ENCODE peak calls at places on chromosomes 4 and X, in ten cellular contexts. Z is endothelial cell of umbilical vein, W is cardiac fibroblast, O is endodermal cell, U is neural crest cell, D is nephron progenitor cell, Y is RWPE2, V is mucosa of descending colon, G is choroid plexus epithelial cell, P is adrenal gland. B is an unnamed sample.

GRCh38 chr4:37892641-37893040 is 1.8 kb downstream of the TBC1D1 start:
- DNase-seq in Z (no peak), Y (no peak), V (no peak), U (no peak), P (peak), O (no peak), W (no peak), G (no peak), D (no peak), B (no peak)

GRCh38 chr4:176448761-176449160 is 129.0 kb downstream of the SPCS3 start:
- DNase-seq in W (no peak), Y (no peak), P (no peak), O (no peak), D (peak), G (no peak), Z (no peak), V (no peak), U (no peak), B (no peak)

GRCh38 chrX:110286126-110286525 is 31.8 kb downstream of the AMMECR1 start:
- DNase-seq in G (peak), W (peak), D (no peak), V (no peak), Y (peak), Z (no peak), U (no peak), O (no peak), P (peak), B (no peak)

GRCh38 chr4:627347-627746 is 2.0 kb downstream of the PDE6B start:
- DNase-seq in O (no peak), U (no peak), P (no peak), Z (no peak), Y (no peak), W (no peak), D (no peak), G (no peak), V (no peak), B (no peak)

GRCh38 chr4:16582526-16582925 is 315.9 kb downstream of the LDB2 start:
- DNase-seq in O (peak), V (no peak), U (no peak), P (no peak), G (no peak), D (peak), Z (no peak), W (no peak), Y (no peak), B (no peak)

GRCh38 chr4:168208957-168209614 is 109.5 kb downstream of the DDX60 start:
- DNase-seq in Y (no peak), D (no peak), V (peak), P (no peak), W (no peak), U (no peak), G (no peak), Z (no peak), O (no peak), B (no peak)

GRCh38 chr4:94274912-94275311 is 67.2 kb downstream of the SMARCAD1 start:
- DNase-seq in W (no peak), V (no peak), Y (no peak), U (no peak), P (no peak), O (no peak), Z (no peak), D (no peak), G (no peak), B (no peak)

GRCh38 chrX:34379891-34380290 is 247.8 kb upstream of the FAM47A start:
- DNase-seq in V (no peak), D (no peak), Z (no peak), Y (no peak), P (no peak), W (peak), G (peak), O (no peak), U (no peak), B (no peak)

GRCh38 chr4:91961504-91961903 is 342.3 kb upstream of the GRID2 start:
- DNase-seq in Y (no peak), D (no peak), U (no peak), P (no peak), V (no peak), Z (no peak), G (peak), O (no peak), W (peak), B (no peak)

GRCh38 chr4:21765810-21766407 is 182.7 kb downstream of the KCNIP4 start:
- DNase-seq in Y (no peak), W (peak), G (peak), U (peak), D (peak), O (peak), V (no peak), Z (peak), P (peak), B (peak)

GRCh38 chr4:128904821-128905220 is 95.3 kb downstream of the JADE1 start:
- DNase-seq in D (no peak), Z (no peak), Y (no peak), W (no peak), U (no peak), V (no peak), G (no peak), O (no peak), P (no peak), B (no peak)

GRCh38 chr4:38151870-38152269 is 191.7 kb downstream of the PTTG2 start:
- DNase-seq in W (no peak), G (peak), U (no peak), Z (no peak), O (no peak), P (no peak), V (no peak), D (no peak), Y (no peak), B (no peak)

GRCh38 chr4:97866821-97867556 is 276.3 kb downstream of the STPG2 start:
- DNase-seq in Z (no peak), Y (no peak), D (no peak), U (no peak), P (no peak), W (no peak), G (no peak), V (no peak), O (no peak), B (no peak)

GRCh38 chr4:82551734-82552133 is 10.1 kb downstream of the TMEM150C start:
- DNase-seq in Y (no peak), G (no peak), V (no peak), O (no peak), P (no peak), Z (no peak), D (no peak), W (no peak), U (no peak), B (no peak)

GRCh38 chr4:56757821-56758400 is 63.6 kb downstream of the SPINK2 start:
- DNase-seq in V (peak), G (peak), U (no peak), P (peak), O (peak), D (peak), W (peak), Y (peak), Z (peak), B (peak)

GRCh38 chr4:138199568-138200235 is 42.4 kb downstream of the SLC7A11 start:
- DNase-seq in P (no peak), O (no peak), U (no peak), D (no peak), Y (peak), W (peak), Z (peak), V (peak), G (peak), B (no peak)

GRCh38 chr4:152100378-152101201 is 339.8 kb upstream of the GATB start:
- DNase-seq in Z (peak), W (no peak), O (no peak), P (no peak), G (no peak), Y (no peak), D (no peak), V (peak), U (no peak), B (no peak)

GRCh38 chr4:120017939-120018692 is 48.5 kb downstream of the MAD2L1 start:
- DNase-seq in Z (no peak), P (no peak), W (no peak), O (no peak), Y (no peak), D (no peak), U (no peak), V (no peak), G (no peak), B (no peak)

GRCh38 chr4:15162465-15163283 is 160.4 kb downstream of the CPEB2 start:
- DNase-seq in P (no peak), Y (no peak), G (peak), Z (peak), D (no peak), O (no peak), W (peak), V (no peak), U (no peak), B (no peak)

GRCh38 chr4:183729430-183730328 is 70.6 kb downstream of the TRAPPC11 start:
- DNase-seq in O (no peak), U (no peak), W (no peak), G (peak), P (no peak), Y (no peak), V (no peak), Z (no peak), D (no peak), B (no peak)

GRCh38 chrX:14554132-14554715 is 24.9 kb downstream of the GLRA2 start:
- DNase-seq in U (no peak), G (no peak), D (no peak), Z (no peak), P (peak), W (no peak), O (no peak), Y (no peak), V (no peak), B (no peak)

GRCh38 chrX:29044802-29045201 is 457.6 kb downstream of the IL1RAPL1 start:
- DNase-seq in Y (no peak), G (peak), V (no peak), D (no peak), U (no peak), O (no peak), W (peak), Z (peak), P (no peak), B (no peak)

GRCh38 chr4:140326395-140326993 is 47.0 kb upstream of the SCOC start:
- DNase-seq in U (no peak), Y (no peak), G (peak), W (peak), P (peak), D (peak), V (no peak), Z (peak), O (peak), B (no peak)

GRCh38 chr4:140332734-140333133 is 40.7 kb upstream of the SCOC start:
- DNase-seq in D (no peak), Y (no peak), W (no peak), U (no peak), O (no peak), G (no peak), Z (no peak), P (no peak), V (no peak), B (no peak)

GRCh38 chr4:140331245-140331644 is 42.2 kb upstream of the SCOC start:
- DNase-seq in P (no peak), G (no peak), O (no peak), D (no peak), V (no peak), U (no peak), W (no peak), Y (no peak), Z (no peak), B (no peak)

GRCh38 chr4:140333523-140333922 is 39.9 kb upstream of the SCOC start:
- DNase-seq in W (no peak), Y (no peak), D (no peak), P (no peak), Z (no peak), U (no peak), V (no peak), G (no peak), O (no peak), B (no peak)

DNA sequence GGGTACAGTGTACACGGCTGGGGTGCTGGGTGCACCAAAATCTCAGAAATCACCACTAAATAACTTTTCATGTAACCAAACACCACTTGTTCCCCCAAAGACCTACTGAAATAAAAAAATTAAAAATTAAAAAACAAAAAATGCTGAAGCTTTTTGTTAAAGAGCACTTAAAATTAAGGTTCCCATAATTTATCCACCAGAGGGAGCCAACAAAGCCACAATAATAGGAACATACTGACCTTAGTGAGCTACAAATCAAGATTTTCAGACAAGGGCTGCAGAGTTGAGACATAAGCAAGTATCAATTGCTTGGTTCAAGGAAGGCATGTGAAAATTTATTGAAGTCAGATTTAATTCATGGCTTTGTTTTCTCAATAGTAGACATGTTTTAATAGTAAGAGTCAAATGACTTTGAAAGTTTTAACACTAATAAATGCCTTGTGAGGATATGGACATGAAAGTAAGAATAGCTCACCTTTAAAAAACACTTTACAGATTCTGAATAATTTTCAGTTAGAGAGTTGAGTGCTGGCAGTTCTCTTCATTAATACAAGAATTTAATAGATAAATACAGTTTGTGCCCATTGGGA is 43.0 kb upstream of the SCOC start:
- DNase-seq in W (peak), U (no peak), O (no peak), Z (peak), D (no peak), V (no peak), Y (no peak), G (peak), P (no peak), B (no peak)
- TF ChIP-seq CTCF in W (peak), U (peak), O (peak), Z (peak), D (peak), V (no peak), Y (peak), G (peak), P (peak), B (peak)

GRCh38 chr4:100742045-100742444 is 224.2 kb upstream of the EMCN start:
- DNase-seq in G (peak), U (no peak), D (no peak), V (no peak), W (peak), O (no peak), Z (peak), Y (no peak), P (no peak), B (no peak)
- TF ChIP-seq CTCF in G (peak), U (peak), D (no peak), V (no peak), W (peak), O (peak), Z (peak), Y (peak), P (peak), B (no peak)

GRCh38 chr4:108100827-108101226 is 67.9 kb downstream of the LEF1 start:
- DNase-seq in Y (no peak), P (no peak), W (no peak), Z (no peak), U (no peak), O (no peak), D (no peak), V (no peak), G (no peak), B (no peak)

GRCh38 chr4:108099838-108100237 is 68.9 kb downstream of the LEF1 start:
- DNase-seq in O (no peak), V (no peak), Z (no peak), Y (no peak), U (no peak), G (no peak), D (no peak), W (no peak), P (no peak), B (no peak)

GRCh38 chr4:108097990-108098553 is 70.7 kb downstream of the LEF1 start:
- DNase-seq in Y (no peak), O (no peak), P (no peak), U (no peak), Z (no peak), V (no peak), D (no peak), W (no peak), G (no peak), B (no peak)

GRCh38 chr4:108094131-108094530 is 74.6 kb downstream of the LEF1 start:
- DNase-seq in P (no peak), Y (no peak), D (no peak), W (no peak), V (no peak), U (no peak), Z (no peak), G (no peak), O (no peak), B (no peak)

DNA sequence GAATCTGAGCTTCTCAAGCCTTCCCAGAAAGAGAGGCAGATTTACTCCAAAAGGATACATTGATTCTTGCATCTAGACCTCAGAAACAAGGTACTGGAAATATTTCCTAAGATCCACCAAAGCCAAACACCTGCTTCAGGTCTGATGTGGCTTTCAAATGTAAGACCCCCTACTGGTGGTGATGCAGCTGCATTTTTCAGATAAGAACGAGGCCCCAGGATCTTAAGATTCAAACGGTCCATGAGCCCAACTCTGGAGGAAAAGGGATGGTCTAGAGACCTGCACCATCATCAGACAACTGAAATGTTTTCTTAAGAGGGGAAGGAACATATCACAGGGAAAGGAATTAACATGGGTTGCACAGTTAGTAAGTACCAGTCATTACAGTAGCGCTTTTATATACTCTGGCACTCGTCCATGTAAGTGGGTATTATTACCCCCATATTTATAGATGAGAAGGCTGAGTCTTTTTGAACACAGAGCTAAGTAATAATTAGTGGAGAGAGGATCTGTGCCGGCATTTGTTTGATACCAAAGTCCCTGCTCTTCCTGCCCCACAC is 73.7 kb downstream of the LEF1 start:
- DNase-seq in V (no peak), D (no peak), O (no peak), W (no peak), G (no peak), P (no peak), Z (no peak), Y (no peak), U (no peak), B (no peak)
- TF ChIP-seq CTCF in V (no peak), D (no peak), O (peak), W (no peak), G (no peak), P (no peak), Z (no peak), Y (no peak), U (no peak), B (no peak)

GRCh38 chrX:53247928-53248327 is 22.9 kb upstream of the KDM5C start:
- DNase-seq in D (no peak), O (no peak), G (no peak), V (no peak), U (no peak), Y (no peak), Z (no peak), W (no peak), P (no peak), B (no peak)

GRCh38 chrX:53242310-53242709 is 17.3 kb upstream of the KDM5C start:
- DNase-seq in U (no peak), D (no peak), O (no peak), W (no peak), G (no peak), P (no peak), Z (no peak), Y (no peak), V (no peak), B (no peak)

GRCh38 chrX:53241558-53241957 is 16.6 kb upstream of the KDM5C start:
- DNase-seq in G (no peak), V (no peak), Y (no peak), D (no peak), O (no peak), W (no peak), U (no peak), Z (no peak), P (no peak), B (no peak)

GRCh38 chrX:53246231-53246630 is 21.2 kb upstream of the KDM5C start:
- DNase-seq in V (no peak), W (no peak), Y (no peak), U (no peak), D (no peak), O (no peak), Z (no peak), P (no peak), G (no peak), B (no peak)

GRCh38 chrX:53244610-53245009 is 19.6 kb upstream of the KDM5C start:
- DNase-seq in D (no peak), U (no peak), P (no peak), Z (no peak), O (no peak), V (no peak), Y (no peak), G (no peak), W (no peak), B (no peak)
- TF ChIP-seq CTCF in D (no peak), U (peak), P (peak), Z (peak), O (peak), V (no peak), Y (peak), G (peak), W (peak), B (peak)

GRCh38 chrX:78555401-78555980 is 103.6 kb downstream of the RTL3 start:
- DNase-seq in G (peak), U (no peak), V (no peak), O (no peak), W (no peak), Y (no peak), P (no peak), D (no peak), Z (peak), B (no peak)
- TF ChIP-seq CTCF in G (peak), U (peak), V (no peak), O (peak), W (peak), Y (peak), P (peak), D (no peak), Z (no peak), B (no peak)

GRCh38 chr4:6808259-6808658 is 25.7 kb downstream of the KIAA0232 start:
- DNase-seq in G (no peak), V (no peak), W (no peak), U (no peak), P (no peak), Y (no peak), O (no peak), D (no peak), Z (no peak), B (no peak)

GRCh38 chr4:6813725-6814124 is 31.2 kb downstream of the KIAA0232 start:
- DNase-seq in W (no peak), Y (no peak), Z (no peak), U (no peak), O (no peak), P (no peak), G (no peak), V (no peak), D (no peak), B (no peak)

GRCh38 chr4:6806924-6807676 is 24.6 kb downstream of the KIAA0232 start:
- DNase-seq in V (no peak), W (peak), O (no peak), Y (no peak), U (no peak), D (no peak), G (peak), Z (peak), P (no peak), B (no peak)

GRCh38 chr4:6815029-6815836 is 32.7 kb downstream of the KIAA0232 start:
- DNase-seq in O (no peak), V (no peak), W (no peak), P (no peak), G (no peak), D (no peak), Z (no peak), U (no peak), Y (no peak), B (no peak)

DNA sequence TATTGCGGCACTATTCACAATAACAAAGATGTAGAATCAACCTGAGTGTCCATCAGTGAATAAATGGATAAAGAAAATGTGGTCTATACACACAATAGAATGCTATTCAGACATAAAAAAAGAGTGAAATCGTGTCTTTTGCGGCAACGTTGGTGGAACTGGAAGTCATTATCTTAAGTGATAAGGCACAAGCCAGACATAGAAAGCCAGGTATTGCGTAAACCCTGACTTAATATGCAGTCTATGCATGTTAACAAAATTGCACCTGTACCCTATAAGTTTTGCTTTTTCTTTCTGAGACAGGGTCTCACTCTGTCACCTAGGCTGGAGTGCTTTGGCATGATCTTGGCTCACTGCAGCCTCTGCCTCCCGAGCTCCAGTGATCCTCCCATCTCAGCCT is 28.6 kb downstream of the KIAA0232 start:
- DNase-seq in W (no peak), U (no peak), O (no peak), D (no peak), G (no peak), P (no peak), Y (no peak), V (no peak), Z (no peak), B (no peak)
- TF ChIP-seq CTCF in W (no peak), U (no peak), O (no peak), D (no peak), G (no peak), P (no peak), Y (no peak), V (no peak), Z (no peak), B (no peak)

DNA sequence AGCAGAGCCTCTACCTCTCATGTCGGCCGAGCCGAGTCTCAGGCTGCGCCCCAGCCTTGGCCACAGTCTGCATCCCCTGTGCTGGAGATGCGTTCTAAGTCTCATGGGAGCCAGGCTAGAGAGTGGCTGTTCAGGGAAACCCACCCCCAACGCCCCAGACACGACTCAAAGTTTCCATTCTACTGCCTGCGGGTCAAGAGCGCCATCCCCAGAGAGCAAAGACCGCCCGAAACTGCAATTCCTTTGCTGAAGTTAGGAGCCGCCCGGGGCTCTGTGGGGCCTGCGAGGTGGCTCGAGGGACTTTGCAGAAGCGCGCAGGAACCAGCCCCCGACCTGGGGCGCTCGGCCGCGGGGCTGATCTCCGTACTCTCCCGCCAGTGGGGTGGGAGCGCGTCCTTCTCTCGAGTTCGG is 10.0 kb upstream of the ELF4 start:
- DNase-seq in D (peak), P (no peak), W (no peak), G (no peak), Y (no peak), O (peak), Z (peak), V (no peak), U (peak), B (no peak)
- TF ChIP-seq CTCF in D (no peak), P (no peak), W (no peak), G (no peak), Y (no peak), O (no peak), Z (no peak), V (no peak), U (no peak), B (no peak)

B was measured in mesothelial cell of epicardium.